ENCODE peak calls at places on chromosome X, in five cellular contexts. G, P, S, T and F are unnamed samples.

GRCh38 chrX:131802836-131803626 is 220.1 kb upstream of the STK26 start:
- DNase-seq in G (no peak), P (peak; percentile 76), S (no peak), T (no peak), F (peak; percentile 80)

GRCh38 chrX:64334467-64334866 is 60.8 kb downstream of the MTMR8 start:
- DNase-seq in G (no peak), P (no peak), S (no peak), T (no peak), F (no peak)

GRCh38 chrX:76220856-76221255 is 48.0 kb downstream of the PBDC1 start:
- DNase-seq in G (no peak), P (no peak), S (no peak), T (no peak), F (no peak)

GRCh38 chrX:48996969-48997368 is 5.1 kb downstream of the GRIPAP1 start:
- DNase-seq in G (no peak), P (no peak), S (no peak), T (no peak), F (no peak)

GRCh38 chrX:15623074-15623473 is 22.3 kb upstream of the ACE2 start:
- DNase-seq in G (no peak), P (no peak), S (no peak), T (no peak), F (no peak)

GRCh38 chrX:2846992-2847391 is 18.3 kb downstream of the GYG2 start:
- DNase-seq in G (no peak), P (no peak), S (no peak), T (no peak), F (no peak)

GRCh38 chrX:145821291-145821897 is 3.8 kb downstream of the SLITRK2 start:
- DNase-seq in G (peak; percentile 9), P (no peak), S (no peak), T (no peak), F (peak; percentile 46)

GRCh38 chrX:23127586-23127985 is 127.8 kb downstream of the DDX53 start:
- DNase-seq in G (no peak), P (no peak), S (no peak), T (no peak), F (no peak)

GRCh38 chrX:11209798-11210197 is 83.4 kb upstream of the AMELX start:
- DNase-seq in G (no peak), P (no peak), S (no peak), T (no peak), F (no peak)

GRCh38 chrX:70554081-70554480 is 109.4 kb downstream of the DLG3 start:
- DNase-seq in G (peak; percentile 8), P (no peak), S (no peak), T (no peak), F (no peak)

GRCh38 chrX:106177106-106177981 is 9.2 kb downstream of the PWWP3B start:
- DNase-seq in G (no peak), P (peak; percentile 72), S (peak; percentile 71), T (no peak), F (no peak)

GRCh38 chrX:31279359-31279758 is 207.5 kb upstream of the FTHL17 start:
- DNase-seq in G (peak; percentile 33), P (no peak), S (no peak), T (no peak), F (no peak)

GRCh38 chrX:110180176-110180927 is 137.5 kb downstream of the AMMECR1 start:
- DNase-seq in G (peak; percentile 52), P (peak; percentile 60), S (no peak), T (no peak), F (no peak)